ENCODE peak calls at places on chromosomes 6 and 20, in ten cellular contexts. Y, D, I, U, M, W, B, F, G and O are unnamed samples.

GRCh38 chr20:32971703-32972161 is 32.5 kb downstream of the SUN5 start:
- DNase-seq in Y (no peak), D (no peak), M (peak), U (no peak), B (no peak), G (no peak), W (no peak), F (no peak), I (no peak), O (no peak)

GRCh38 chr6:111591370-111591900 is 14.2 kb downstream of the TRAF3IP2 start:
- DNase-seq in Y (no peak), W (no peak), U (no peak), B (peak), G (no peak), I (no peak), F (peak), M (no peak), D (no peak), O (peak)

GRCh38 chr20:47727170-47727880 is 58.0 kb downstream of the SULF2 start:
- DNase-seq in I (peak), G (peak), M (peak), B (no peak), Y (peak), U (peak), D (peak), F (peak), W (peak), O (no peak)

GRCh38 chr6:139753198-139753861 is 378.9 kb upstream of the CITED2 start:
- DNase-seq in B (peak), D (no peak), Y (no peak), I (no peak), F (no peak), M (no peak), G (no peak), W (no peak), U (no peak), O (no peak)

GRCh38 chr6:161219336-161220079 is 54.4 kb downstream of the AGPAT4 start:
- DNase-seq in G (no peak), U (no peak), D (no peak), B (no peak), M (no peak), Y (no peak), F (no peak), W (no peak), I (no peak), O (no peak)

GRCh38 chr20:18263723-18264122 is 24.6 kb upstream of the ZNF133 start:
- DNase-seq in F (no peak), W (no peak), Y (no peak), I (no peak), M (no peak), U (no peak), D (no peak), B (no peak), G (no peak), O (no peak)

GRCh38 chr6:30752164-30752927 is 8.0 kb upstream of the IER3 start:
- DNase-seq in U (no peak), D (no peak), W (peak), F (peak), B (peak), G (no peak), M (peak), I (no peak), Y (no peak), O (peak)

GRCh38 chr6:37657117-37657886 is 40.4 kb downstream of the MDGA1 start:
- DNase-seq in U (no peak), Y (no peak), I (no peak), F (no peak), G (no peak), M (no peak), B (peak), D (no peak), W (no peak), O (no peak)

GRCh38 chr6:25883991-25884390 is 9.9 kb upstream of the SLC17A3 start:
- DNase-seq in G (no peak), I (no peak), W (no peak), M (peak), F (no peak), D (no peak), B (peak), Y (no peak), U (no peak), O (no peak)

GRCh38 chr6:44476849-44477248 is 89.3 kb downstream of the CDC5L start:
- DNase-seq in D (no peak), G (no peak), W (no peak), U (no peak), B (no peak), I (no peak), M (no peak), Y (no peak), F (no peak), O (no peak)

GRCh38 chr20:5191829-5192569 is 65.2 kb downstream of the CDS2 start:
- DNase-seq in W (peak), F (no peak), I (no peak), U (peak), Y (peak), G (no peak), B (peak), D (no peak), M (peak), O (peak)